ENCODE peak calls at places on chromosome 13, in ten cellular contexts. X is H1, Y is omental fat pad, W is IMR-90, B is ascending aorta, L is mucosa of descending colon, I is cardiac fibroblast, J is RWPE1, F is brain microvascular endothelial cell, E is adrenal gland. U is an unnamed sample.

GRCh38 chr13:39688699-39689405 is 33.4 kb downstream of the COG6 start:
- DNase-seq in X (no peak), Y (no peak), W (peak), B (no peak), L (no peak), I (peak), J (no peak), F (peak), E (no peak), U (no peak)

GRCh38 chr13:45695198-45695730 is 6.9 kb upstream of the CBY2 start:
- DNase-seq in X (no peak), Y (no peak), W (no peak), B (no peak), L (no peak), I (no peak), J (no peak), F (no peak), E (no peak), U (no peak)

GRCh38 chr13:38213307-38213706 is 136.3 kb upstream of the UFM1 start:
- DNase-seq in X (no peak), Y (no peak), W (no peak), B (no peak), L (no peak), I (peak), J (peak), F (peak), E (no peak), U (no peak)

GRCh38 chr13:95485518-95486144 is 66.9 kb upstream of the CLDN10 start:
- DNase-seq in X (no peak), Y (no peak), W (no peak), B (no peak), L (no peak), I (peak), J (no peak), F (no peak), E (no peak), U (no peak)

GRCh38 chr13:29428310-29428991 is 167.0 kb downstream of the SLC7A1 start:
- DNase-seq in X (peak), Y (no peak), W (no peak), B (peak), L (no peak), I (no peak), J (peak), F (no peak), E (no peak), U (peak)

GRCh38 chr13:101706651-101707050 is 254.2 kb downstream of the ITGBL1 start:
- DNase-seq in X (no peak), Y (no peak), W (peak), B (no peak), L (no peak), I (peak), J (peak), F (peak), E (peak), U (no peak)

GRCh38 chr13:36360863-36361262 is 14.7 kb upstream of the SPART start:
- DNase-seq in X (no peak), Y (no peak), W (no peak), B (no peak), L (no peak), I (no peak), J (no peak), F (no peak), E (no peak), U (no peak)

GRCh38 chr13:39597828-39598227 is 5.2 kb downstream of the LHFPL6 start:
- DNase-seq in X (no peak), Y (no peak), W (peak), B (no peak), L (no peak), I (peak), J (no peak), F (peak), E (no peak), U (no peak)

GRCh38 chr13:40984670-40985366 is 34.3 kb downstream of the ELF1 start:
- DNase-seq in X (no peak), Y (no peak), W (no peak), B (no peak), L (no peak), I (no peak), J (no peak), F (no peak), E (no peak), U (peak)

GRCh38 chr13:93951153-93951552 is 528.3 kb downstream of the DCT start:
- DNase-seq in X (no peak), Y (no peak), W (peak), B (no peak), L (no peak), I (peak), J (no peak), F (no peak), E (no peak), U (peak)

GRCh38 chr13:21511841-21512240 is 52.7 kb upstream of the ZDHHC20 start:
- DNase-seq in X (no peak), Y (no peak), W (peak), B (no peak), L (no peak), I (peak), J (peak), F (no peak), E (no peak), U (no peak)

GRCh38 chr13:48151766-48152165 is 56.9 kb upstream of the MED4 start:
- DNase-seq in X (no peak), Y (no peak), W (no peak), B (no peak), L (no peak), I (no peak), J (no peak), F (no peak), E (no peak), U (no peak)

GRCh38 chr13:101773062-101773461 is 320.6 kb downstream of the ITGBL1 start:
- DNase-seq in X (no peak), Y (no peak), W (no peak), B (no peak), L (no peak), I (no peak), J (no peak), F (no peak), E (no peak), U (no peak)

GRCh38 chr13:100214886-100215285 is 126.0 kb downstream of the PCCA start:
- DNase-seq in X (no peak), Y (no peak), W (peak), B (no peak), L (no peak), I (peak), J (peak), F (peak), E (no peak), U (no peak)

DNA sequence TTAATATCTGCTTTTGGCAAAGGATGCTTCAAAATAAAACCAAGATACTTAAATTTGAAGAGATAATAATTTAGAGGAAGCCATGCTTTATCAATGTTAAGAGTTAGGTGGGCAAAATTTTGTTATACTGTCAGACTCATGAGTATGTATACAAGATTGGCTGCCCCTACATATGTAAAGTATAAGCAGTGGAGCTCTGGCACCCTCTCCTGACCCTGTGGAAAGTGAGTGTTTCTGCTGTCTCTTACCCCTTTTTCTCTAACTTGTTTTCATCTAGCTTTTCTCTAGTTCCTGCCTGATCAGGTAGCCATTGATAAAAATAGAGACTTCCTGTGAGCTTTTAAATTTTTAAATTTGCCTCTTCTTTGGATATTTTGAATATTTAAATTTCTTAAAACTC is 710.9 kb upstream of the SPRY2 start:
- DNase-seq in X (no peak), Y (no peak), W (no peak), B (no peak), L (no peak), I (peak), J (no peak), F (no peak), E (no peak), U (peak)
- TF ChIP-seq CTCF in X (no peak), Y (no peak), W (no peak), B (no peak), L (no peak), I (peak), J (peak), F (peak), E (no peak), U (no peak)

DNA sequence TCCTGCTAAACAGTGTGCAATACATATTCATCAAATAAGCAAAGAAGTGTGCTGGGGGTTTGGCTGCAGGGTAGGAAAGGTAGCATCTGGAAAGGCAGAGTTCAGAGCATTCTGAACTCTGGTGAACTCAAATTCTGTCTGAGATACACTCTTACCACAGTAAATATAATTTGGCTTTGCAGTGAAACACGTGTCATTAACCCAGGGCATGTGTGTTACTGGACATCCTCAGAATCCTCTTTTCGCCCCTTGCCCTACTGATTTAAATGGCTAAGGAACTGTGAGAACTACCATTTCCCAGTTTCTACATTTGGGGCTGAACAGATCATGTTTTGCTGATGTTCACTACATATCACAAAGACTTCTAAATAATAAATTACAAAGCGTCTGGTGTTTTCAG is 562.8 kb upstream of the SGCG start:
- DNase-seq in X (no peak), Y (no peak), W (no peak), B (no peak), L (no peak), I (no peak), J (no peak), F (no peak), E (no peak), U (no peak)
- TF ChIP-seq CTCF in X (no peak), Y (no peak), W (no peak), B (no peak), L (no peak), I (no peak), J (no peak), F (no peak), E (no peak), U (no peak)

DNA sequence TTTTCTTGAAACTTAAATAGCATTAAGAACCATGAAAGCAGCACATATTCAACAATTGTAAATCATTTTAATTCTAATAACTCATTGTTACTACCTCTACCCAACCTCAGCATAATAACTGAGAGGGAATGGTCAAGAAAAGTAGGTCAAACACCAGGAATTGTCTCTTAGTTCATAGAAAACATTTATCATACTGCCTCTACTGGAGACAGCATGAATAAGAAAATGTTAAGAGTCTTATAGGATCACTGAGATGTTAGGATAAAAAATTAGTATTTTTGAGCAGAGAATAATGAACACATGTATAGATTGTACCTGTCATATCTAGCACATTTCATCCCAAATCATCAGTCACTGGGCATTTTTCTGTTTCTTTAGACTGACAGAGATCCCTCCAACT is 515.3 kb downstream of the PCDH9 start:
- DNase-seq in X (no peak), Y (no peak), W (no peak), B (no peak), L (no peak), I (peak), J (no peak), F (no peak), E (no peak), U (no peak)
- TF ChIP-seq CTCF in X (no peak), Y (no peak), W (no peak), B (no peak), L (no peak), I (no peak), J (no peak), F (no peak), E (peak), U (peak)

GRCh38 chr13:19622189-19622588 is 11.3 kb upstream of the MPHOSPH8 start:
- DNase-seq in X (no peak), Y (no peak), W (no peak), B (no peak), L (peak), I (no peak), J (no peak), F (no peak), E (no peak), U (no peak)

DNA sequence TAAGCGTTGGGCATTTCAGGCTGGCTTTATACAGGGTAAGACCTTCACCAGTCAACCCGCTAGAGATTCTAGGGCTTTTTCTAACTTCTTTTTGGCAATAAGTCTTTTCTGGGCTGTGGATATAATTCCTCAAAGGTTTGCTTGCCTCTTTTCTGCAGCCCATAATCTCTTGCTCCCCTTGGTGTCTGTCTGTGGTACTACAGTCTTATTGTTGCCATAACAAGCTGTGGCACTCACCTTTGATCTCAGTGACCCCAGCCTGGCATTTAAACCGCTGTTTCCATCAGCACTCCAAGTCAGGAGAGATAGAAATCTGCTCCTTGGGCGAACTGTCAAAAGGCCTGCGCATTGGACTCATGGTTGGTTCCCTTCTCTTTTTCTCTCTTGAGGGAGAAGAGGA is 14.5 kb upstream of the MPHOSPH8 start:
- DNase-seq in X (no peak), Y (no peak), W (peak), B (no peak), L (peak), I (peak), J (no peak), F (peak), E (no peak), U (no peak)
- TF ChIP-seq CTCF in X (peak), Y (no peak), W (peak), B (no peak), L (no peak), I (peak), J (peak), F (peak), E (peak), U (peak)

DNA sequence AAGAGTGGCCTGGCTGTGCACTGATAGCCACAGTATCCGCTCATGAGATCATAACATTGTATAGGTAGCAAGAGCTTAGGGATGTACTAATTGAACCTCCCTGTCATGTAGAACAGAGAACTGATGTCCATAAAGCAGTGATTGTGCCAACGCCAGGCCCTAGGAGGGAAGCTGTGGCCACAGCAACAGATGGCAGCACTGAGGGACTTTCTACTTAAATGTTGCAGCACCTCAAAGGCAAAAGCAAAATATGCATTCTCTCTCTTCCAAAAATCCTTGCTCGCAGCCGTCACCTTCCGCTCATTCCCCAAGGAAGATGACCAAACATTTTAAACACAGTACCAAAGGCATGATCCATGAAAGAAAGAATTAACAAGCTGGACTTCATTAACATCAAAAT is 32.3 kb downstream of the COL4A1 start:
- DNase-seq in X (no peak), Y (no peak), W (no peak), B (peak), L (no peak), I (peak), J (no peak), F (no peak), E (no peak), U (no peak)
- TF ChIP-seq CTCF in X (peak), Y (no peak), W (peak), B (peak), L (no peak), I (peak), J (no peak), F (peak), E (peak), U (peak)

GRCh38 chr13:75214846-75215245 is 267.1 kb downstream of the TBC1D4 start:
- DNase-seq in X (no peak), Y (no peak), W (no peak), B (no peak), L (no peak), I (no peak), J (no peak), F (no peak), E (no peak), U (no peak)

GRCh38 chr13:75222031-75222430 is 259.9 kb downstream of the TBC1D4 start:
- DNase-seq in X (no peak), Y (no peak), W (peak), B (no peak), L (no peak), I (peak), J (no peak), F (no peak), E (no peak), U (no peak)

GRCh38 chr13:75219479-75220237 is 262.3 kb downstream of the TBC1D4 start:
- DNase-seq in X (peak), Y (peak), W (peak), B (peak), L (peak), I (peak), J (peak), F (peak), E (peak), U (peak)

GRCh38 chr13:75220238-75220542 is 261.8 kb downstream of the TBC1D4 start:
- DNase-seq in X (no peak), Y (no peak), W (no peak), B (no peak), L (no peak), I (no peak), J (no peak), F (no peak), E (no peak), U (no peak)

DNA sequence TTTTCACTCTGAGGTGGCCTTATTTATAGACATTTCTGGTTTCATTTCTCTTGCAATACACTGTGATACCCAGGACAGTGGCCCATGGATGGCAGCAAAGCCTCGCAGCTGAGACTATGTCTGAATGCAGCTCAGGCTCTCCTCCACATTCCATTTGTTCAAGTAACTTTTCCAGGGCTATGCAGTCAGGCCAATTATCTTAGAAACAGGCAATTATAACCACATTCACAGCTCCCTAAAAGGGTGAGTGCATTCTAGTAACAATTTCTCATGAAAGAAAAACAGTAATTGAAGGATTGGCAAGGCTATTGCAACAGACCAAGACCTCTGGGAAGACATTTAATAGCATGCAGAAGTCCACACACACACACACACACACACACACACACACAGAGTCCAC is 264.0 kb downstream of the TBC1D4 start:
- DNase-seq in X (no peak), Y (no peak), W (peak), B (no peak), L (no peak), I (peak), J (no peak), F (peak), E (no peak), U (peak)
- TF ChIP-seq CTCF in X (no peak), Y (no peak), W (no peak), B (no peak), L (no peak), I (no peak), J (no peak), F (peak), E (no peak), U (no peak)

GRCh38 chr13:97212540-97213146 is 9.5 kb upstream of the MBNL2 start:
- DNase-seq in X (no peak), Y (no peak), W (peak), B (no peak), L (peak), I (peak), J (peak), F (peak), E (no peak), U (peak)
- TF ChIP-seq CTCF in X (no peak), Y (no peak), W (peak), B (no peak), L (no peak), I (peak), J (no peak), F (peak), E (peak), U (peak)

DNA sequence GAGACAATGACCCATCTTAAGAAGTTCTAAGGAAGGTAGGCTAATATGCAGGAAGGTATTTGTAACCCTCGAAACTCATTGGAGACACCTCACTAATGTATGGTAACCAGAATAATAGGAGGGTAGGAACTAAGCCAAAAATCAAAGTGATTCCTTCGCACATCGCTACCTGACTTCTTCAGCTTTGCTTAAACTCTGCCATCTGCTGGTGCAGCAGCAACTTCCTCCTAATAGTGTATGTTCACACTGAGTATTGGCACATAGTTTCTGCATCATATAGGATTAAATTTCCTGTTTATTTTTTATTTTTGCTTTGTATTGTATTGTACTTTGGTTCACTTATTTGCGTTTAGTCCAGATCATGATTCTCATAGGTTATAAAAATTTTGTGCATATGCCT is 676.2 kb downstream of the GPC5 start:
- DNase-seq in X (no peak), Y (no peak), W (no peak), B (no peak), L (peak), I (peak), J (no peak), F (no peak), E (no peak), U (peak)
- TF ChIP-seq CTCF in X (no peak), Y (no peak), W (no peak), B (no peak), L (no peak), I (no peak), J (no peak), F (peak), E (no peak), U (peak)

U was measured in cardiac muscle cell.